ENCODE peak calls at places on chromosomes 4 and X, in nine cellular contexts. T is GM03348; G is coronary artery; S is activated naive CD4-positive, alpha-beta T cell treated with anti-CD3 and anti-CD28 coated beads, Interleukin-2, amount 50 U/mL, for 72 hours; A is stimulated activated CD4-positive, alpha-beta T cell treated with anti-CD3 and anti-CD28 coated beads, Interleukin-1b, Interleukin-23, amount 100 ng/mL, for 48 hours; F is CD8-positive, alpha-beta T cell; V is CD4-positive, alpha-beta memory T cell; X is pancreas; B is foreskin melanocyte. Q is an unnamed sample.

GRCh38 chrX:96480081-96480480 is 204.6 kb upstream of the DIAPH2 start:
- DNase-seq in T (peak), G (no peak), S (no peak), A (no peak), F (no peak), V (no peak), X (no peak), B (no peak), Q (peak)

GRCh38 chr4:26803462-26803861 is 57.2 kb upstream of the STIM2 start:
- DNase-seq in T (peak), G (no peak), S (no peak), A (no peak), F (no peak), V (no peak), X (no peak), B (peak), Q (peak)

GRCh38 chrX:68238568-68238967 is 194.7 kb downstream of the OPHN1 start:
- DNase-seq in T (no peak), G (no peak), S (no peak), A (no peak), F (no peak), V (no peak), X (no peak), B (no peak), Q (no peak)

GRCh38 chrX:121579016-121579760 is 531.8 kb downstream of the GLUD2 start:
- DNase-seq in T (peak), G (no peak), S (no peak), A (peak), F (no peak), V (no peak), X (peak), B (peak), Q (no peak)

GRCh38 chr4:38173935-38174334 is 213.7 kb downstream of the PTTG2 start:
- DNase-seq in T (no peak), G (no peak), S (no peak), A (no peak), F (no peak), V (no peak), X (no peak), B (no peak), Q (no peak)

GRCh38 chr4:3353747-3354454 is 61.1 kb downstream of the RGS12 start:
- DNase-seq in T (no peak), G (no peak), S (no peak), A (no peak), F (no peak), V (no peak), X (no peak), B (no peak), Q (no peak)

GRCh38 chrX:102739642-102740041 is 19.1 kb downstream of the GPRASP3 start:
- DNase-seq in T (no peak), G (no peak), S (no peak), A (no peak), F (no peak), V (no peak), X (no peak), B (peak), Q (no peak)

GRCh38 chr4:7297374-7297773 is 105.0 kb downstream of the SORCS2 start:
- DNase-seq in T (no peak), G (no peak), S (no peak), A (no peak), F (no peak), V (no peak), X (no peak), B (no peak), Q (peak)

GRCh38 chr4:25860586-25861421 is 2.0 kb downstream of the SEL1L3 start:
- DNase-seq in T (no peak), G (no peak), S (no peak), A (no peak), F (no peak), V (no peak), X (no peak), B (no peak), Q (peak)

GRCh38 chr4:174198396-174199179 is 84.9 kb downstream of the FBXO8 start:
- DNase-seq in T (peak), G (no peak), S (no peak), A (no peak), F (no peak), V (no peak), X (peak), B (no peak), Q (peak)

GRCh38 chrX:7139202-7140081 is 8.1 kb upstream of the STS start:
- DNase-seq in T (peak), G (no peak), S (no peak), A (no peak), F (no peak), V (no peak), X (no peak), B (no peak), Q (peak)

GRCh38 chr4:80276922-80277321 is 10.5 kb downstream of the FGF5 start:
- DNase-seq in T (no peak), G (no peak), S (no peak), A (no peak), F (no peak), V (no peak), X (no peak), B (no peak), Q (no peak)

GRCh38 chrX:331145-331771 is 12.7 kb upstream of the GTPBP6 start:
- DNase-seq in T (peak), G (no peak), S (peak), A (no peak), F (no peak), V (no peak), X (no peak), B (no peak), Q (peak)

GRCh38 chrX:16461968-16462367 is 188.0 kb upstream of the S100G start:
- DNase-seq in T (no peak), G (no peak), S (no peak), A (no peak), F (no peak), V (no peak), X (no peak), B (no peak), Q (no peak)

GRCh38 chr4:16794816-16795445 is 103.5 kb downstream of the LDB2 start:
- DNase-seq in T (peak), G (no peak), S (no peak), A (peak), F (no peak), V (no peak), X (peak), B (peak), Q (peak)

GRCh38 chr4:16253127-16253960 is 27.1 kb upstream of the TAPT1 start:
- DNase-seq in T (peak), G (no peak), S (no peak), A (no peak), F (no peak), V (no peak), X (no peak), B (no peak), Q (peak)

GRCh38 chr4:20017035-20017434 is 234.7 kb upstream of the SLIT2 start:
- DNase-seq in T (peak), G (no peak), S (no peak), A (no peak), F (no peak), V (no peak), X (no peak), B (no peak), Q (no peak)

GRCh38 chr4:56821394-56822263 is at the start of gene SPINK2:
- DNase-seq in T (no peak), G (no peak), S (peak), A (peak), F (peak), V (peak), X (peak), B (no peak), Q (peak)

GRCh38 chr4:100889401-100889800 is 371.6 kb upstream of the EMCN start:
- DNase-seq in T (no peak), G (no peak), S (no peak), A (no peak), F (no peak), V (no peak), X (no peak), B (no peak), Q (no peak)

GRCh38 chr4:24625091-24625490 is 40.7 kb upstream of the DHX15 start:
- DNase-seq in T (no peak), G (no peak), S (no peak), A (no peak), F (no peak), V (no peak), X (no peak), B (no peak), Q (no peak)

GRCh38 chr4:76058302-76058701 is 16.2 kb upstream of the ART3 start:
- DNase-seq in T (no peak), G (no peak), S (no peak), A (no peak), F (no peak), V (no peak), X (no peak), B (no peak), Q (no peak)

GRCh38 chrX:111615227-111615626 is 65.7 kb upstream of the ALG13 start:
- DNase-seq in T (no peak), G (no peak), S (no peak), A (no peak), F (no peak), V (no peak), X (no peak), B (no peak), Q (no peak)

GRCh38 chr4:178415925-178416324 is 973.7 kb upstream of the AGA start:
- DNase-seq in T (no peak), G (no peak), S (no peak), A (no peak), F (no peak), V (no peak), X (no peak), B (no peak), Q (no peak)